ENCODE peak calls at places on chromosomes 13 and 19, in five cellular contexts. One of them, this sample, is unnamed.

GRCh38 chr19:12000152-12000981 is 35.1 kb downstream of the ZNF433 start:
- DNase-seq in iPS DF 6.9: no peak
- DNase-seq in coronary artery: no peak
- DNase-seq in fibroblast of lung: peak; percentile 67
- DNase-seq in aorta: no peak
- DNase-seq in this sample: no peak

GRCh38 chr13:46134961-46135522 is 30.2 kb upstream of the CPB2 start:
- DNase-seq in coronary artery: no peak
- DNase-seq in iPS DF 6.9: peak; percentile 35
- DNase-seq in aorta: no peak
- DNase-seq in fibroblast of lung: peak; percentile 23
- DNase-seq in this sample: peak; percentile 22

GRCh38 chr13:35964764-35965163 is 166.4 kb downstream of the DCLK1 start:
- DNase-seq in iPS DF 6.9: no peak
- DNase-seq in coronary artery: no peak
- DNase-seq in fibroblast of lung: no peak
- DNase-seq in aorta: no peak
- DNase-seq in this sample: no peak

GRCh38 chr19:43768273-43769050 is 12.3 kb downstream of the KCNN4 start:
- DNase-seq in aorta: no peak
- DNase-seq in coronary artery: no peak
- DNase-seq in fibroblast of lung: no peak
- DNase-seq in iPS DF 6.9: no peak
- DNase-seq in this sample: no peak

GRCh38 chr13:64556391-64556790 is 2673.7 kb downstream of the PCDH9 start:
- DNase-seq in aorta: no peak
- DNase-seq in iPS DF 6.9: no peak
- DNase-seq in coronary artery: no peak
- DNase-seq in fibroblast of lung: peak; percentile 54
- DNase-seq in this sample: no peak

GRCh38 chr19:17504456-17504855 is 7.0 kb upstream of the PGLS start:
- DNase-seq in aorta: no peak
- DNase-seq in fibroblast of lung: no peak
- DNase-seq in iPS DF 6.9: no peak
- DNase-seq in coronary artery: no peak
- DNase-seq in this sample: no peak

GRCh38 chr19:17365361-17365760 is 11.8 kb downstream of the PLVAP start:
- DNase-seq in fibroblast of lung: no peak
- DNase-seq in iPS DF 6.9: no peak
- DNase-seq in coronary artery: no peak
- DNase-seq in aorta: no peak
- DNase-seq in this sample: no peak

GRCh38 chr19:6890938-6891337 is 3.6 kb downstream of the ADGRE1 start:
- DNase-seq in coronary artery: no peak
- DNase-seq in aorta: no peak
- DNase-seq in iPS DF 6.9: no peak
- DNase-seq in fibroblast of lung: no peak
- DNase-seq in this sample: no peak

GRCh38 chr13:79225487-79226232 is 180.4 kb downstream of the RBM26 start:
- DNase-seq in iPS DF 6.9: no peak
- DNase-seq in coronary artery: no peak
- DNase-seq in fibroblast of lung: no peak
- DNase-seq in aorta: no peak
- DNase-seq in this sample: no peak

GRCh38 chr13:30113983-30114491 is 193.3 kb downstream of the KATNAL1 start:
- DNase-seq in aorta: no peak
- DNase-seq in coronary artery: no peak
- DNase-seq in fibroblast of lung: no peak
- DNase-seq in iPS DF 6.9: no peak
- DNase-seq in this sample: no peak

GRCh38 chr13:30116379-30116778 is 191.0 kb downstream of the KATNAL1 start:
- DNase-seq in aorta: no peak
- DNase-seq in fibroblast of lung: no peak
- DNase-seq in coronary artery: no peak
- DNase-seq in iPS DF 6.9: no peak
- DNase-seq in this sample: no peak

GRCh38 chr13:30113531-30113930 is 193.8 kb downstream of the KATNAL1 start:
- DNase-seq in aorta: no peak
- DNase-seq in coronary artery: no peak
- DNase-seq in iPS DF 6.9: no peak
- DNase-seq in fibroblast of lung: no peak
- DNase-seq in this sample: no peak

GRCh38 chr13:30114586-30115256 is 192.6 kb downstream of the KATNAL1 start:
- DNase-seq in coronary artery: peak; percentile 86
- DNase-seq in aorta: peak; percentile 92
- DNase-seq in fibroblast of lung: peak; percentile 77
- DNase-seq in iPS DF 6.9: peak; percentile 87
- DNase-seq in this sample: peak; percentile 91

GRCh38 chr13:30115257-30115600 is 192.1 kb downstream of the KATNAL1 start:
- DNase-seq in coronary artery: no peak
- DNase-seq in aorta: no peak
- DNase-seq in fibroblast of lung: no peak
- DNase-seq in iPS DF 6.9: no peak
- DNase-seq in this sample: no peak
- H3K4me3 ChIP-seq in coronary artery: peak overlapping the region; percentile 96
- H3K4me3 ChIP-seq in aorta: peak overlapping the region; percentile 74
- H3K4me3 ChIP-seq in fibroblast of lung: peak overlapping the region; percentile 67
- H3K4me3 ChIP-seq in iPS DF 6.9: no peak overlapping the region
- H3K4me3 ChIP-seq in this sample: no peak overlapping the region

GRCh38 chr19:51572415-51572814 is 1.3 kb downstream of the ZNF175 start:
- DNase-seq in coronary artery: no peak
- DNase-seq in fibroblast of lung: no peak
- DNase-seq in iPS DF 6.9: no peak
- DNase-seq in aorta: no peak
- DNase-seq in this sample: no peak

GRCh38 chr19:51570962-51571575 is at the start of gene ZNF175:
- DNase-seq in iPS DF 6.9: peak; percentile 96
- DNase-seq in aorta: peak; percentile 95
- DNase-seq in fibroblast of lung: peak; percentile 94
- DNase-seq in coronary artery: peak; percentile 93
- DNase-seq in this sample: peak; percentile 96

GRCh38 chr19:51573331-51573730 is 2.2 kb downstream of the ZNF175 start:
- DNase-seq in iPS DF 6.9: no peak
- DNase-seq in fibroblast of lung: peak; percentile 20
- DNase-seq in coronary artery: no peak
- DNase-seq in aorta: no peak
- DNase-seq in this sample: no peak

GRCh38 chr19:51572908-51573307 is 1.8 kb downstream of the ZNF175 start:
- DNase-seq in fibroblast of lung: peak; percentile 79
- DNase-seq in aorta: no peak
- DNase-seq in iPS DF 6.9: no peak
- DNase-seq in coronary artery: no peak
- DNase-seq in this sample: no peak

GRCh38 chr19:51571599-51571998 is 516 bp downstream of the ZNF175 start:
- DNase-seq in coronary artery: no peak
- DNase-seq in aorta: no peak
- DNase-seq in fibroblast of lung: no peak
- DNase-seq in iPS DF 6.9: no peak
- DNase-seq in this sample: no peak
- H3K27ac ChIP-seq in coronary artery: peak overlapping the region; percentile 56
- H3K27ac ChIP-seq in aorta: no peak overlapping the region
- H3K27ac ChIP-seq in fibroblast of lung: peak overlapping the region; percentile 71
- H3K27ac ChIP-seq in iPS DF 6.9: no peak overlapping the region
- H3K27ac ChIP-seq in this sample: peak overlapping the region; percentile 18

GRCh38 chr13:102395174-102395573 is 6.7 kb downstream of the FGF14 start:
- DNase-seq in iPS DF 6.9: no peak
- DNase-seq in coronary artery: no peak
- DNase-seq in fibroblast of lung: no peak
- DNase-seq in aorta: no peak
- DNase-seq in this sample: no peak
- H3K4me3 ChIP-seq in iPS DF 6.9: peak overlapping the region; percentile 82
- H3K4me3 ChIP-seq in coronary artery: peak overlapping the region; percentile 92
- H3K4me3 ChIP-seq in fibroblast of lung: peak overlapping the region; percentile 58
- H3K4me3 ChIP-seq in aorta: peak overlapping the region; percentile 89
- H3K4me3 ChIP-seq in this sample: no peak overlapping the region

GRCh38 chr19:46471116-46471733 is at the start of gene PNMA8A:
- DNase-seq in coronary artery: peak; percentile 93
- DNase-seq in aorta: peak; percentile 92
- DNase-seq in fibroblast of lung: peak; percentile 85
- DNase-seq in iPS DF 6.9: peak; percentile 95
- DNase-seq in this sample: peak; percentile 89
- H3K27ac ChIP-seq in coronary artery: peak within 1 kb of the TSS; percentile 88
- H3K27ac ChIP-seq in aorta: peak within 1 kb of the TSS; percentile 71
- H3K27ac ChIP-seq in fibroblast of lung: no peak within 1 kb of the TSS
- H3K27ac ChIP-seq in iPS DF 6.9: no peak within 1 kb of the TSS
- H3K27ac ChIP-seq in this sample: peak within 1 kb of the TSS; percentile 68

DNA sequence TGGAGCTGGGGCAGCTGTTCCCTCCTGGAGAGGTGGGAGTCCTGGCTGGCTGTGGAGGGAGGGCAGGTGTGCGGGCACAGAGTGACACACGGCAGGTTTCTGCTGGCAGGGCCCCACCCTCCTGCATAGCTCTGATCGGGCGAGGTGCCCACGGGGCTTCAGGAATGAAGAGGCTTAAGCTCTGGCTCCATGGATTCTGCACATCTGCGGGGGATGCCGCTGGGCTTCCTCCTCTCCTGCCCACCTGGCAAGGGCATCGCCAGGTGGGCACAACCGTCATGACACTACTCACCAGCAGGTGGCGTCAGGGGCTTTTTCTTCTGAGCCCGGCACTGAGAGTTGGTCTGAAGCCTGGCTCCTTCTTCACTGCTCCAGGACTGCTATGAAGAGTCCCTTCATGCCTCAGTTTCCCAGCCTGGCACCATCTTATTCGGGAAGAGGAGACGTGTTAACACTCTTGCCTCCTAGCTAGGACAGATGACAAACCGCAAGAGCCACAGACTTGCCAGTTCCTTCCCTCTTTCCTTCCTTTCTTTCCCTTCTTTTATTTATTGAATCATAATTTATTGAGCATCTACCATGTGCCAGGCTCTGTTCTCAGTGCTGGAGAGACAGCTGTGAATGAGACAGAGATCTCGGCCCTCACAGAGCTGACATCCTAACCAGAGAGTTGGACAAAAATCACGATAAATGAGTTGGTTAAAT is 15.2 kb upstream of the PAK4 start:
- DNase-seq in iPS DF 6.9: peak; percentile 45
- DNase-seq in fibroblast of lung: no peak
- DNase-seq in coronary artery: no peak
- DNase-seq in aorta: peak; percentile 60
- DNase-seq in this sample: no peak
- H3K4me3 ChIP-seq in iPS DF 6.9: no peak overlapping the region
- H3K4me3 ChIP-seq in fibroblast of lung: no peak overlapping the region
- H3K4me3 ChIP-seq in coronary artery: no peak overlapping the region
- H3K4me3 ChIP-seq in aorta: no peak overlapping the region
- H3K4me3 ChIP-seq in this sample: no peak overlapping the region

This sample was measured in adrenal gland.